ENCODE peak calls at places on chromosomes 3 and 15, in six cellular contexts. Z is psoas muscle; S is left ventricle myocardium inferior; R is cardiac muscle cell; Y is CD8-positive, alpha-beta memory T cell; V is Caco-2. P is an unnamed sample.

GRCh38 chr15:62770752-62771151 is 271.8 kb upstream of the TPM1 start:
- DNase-seq in Z (peak; percentile 65), S (no peak), R (peak; percentile 52), Y (no peak), V (no peak), P (peak; percentile 97)

GRCh38 chr3:180290300-180290699 is 253.6 kb upstream of the PEX5L start:
- DNase-seq in Z (no peak), S (no peak), R (no peak), Y (no peak), V (no peak), P (no peak)

GRCh38 chr15:99361541-99362185 is 110.4 kb downstream of the LRRC28 start:
- DNase-seq in Z (no peak), S (no peak), R (no peak), Y (no peak), V (no peak), P (peak; percentile 62)

GRCh38 chr3:188434594-188434993 is 280.6 kb downstream of the LPP start:
- DNase-seq in Z (no peak), S (no peak), R (no peak), Y (no peak), V (no peak), P (no peak)

GRCh38 chr3:89851974-89852621 is 744.7 kb downstream of the EPHA3 start:
- DNase-seq in Z (no peak), S (no peak), R (peak; percentile 74), Y (no peak), V (peak; percentile 69), P (peak; percentile 27)

GRCh38 chr3:131848111-131848510 is 186.7 kb downstream of the CPNE4 start:
- DNase-seq in Z (no peak), S (no peak), R (no peak), Y (no peak), V (no peak), P (no peak)

GRCh38 chr3:53671192-53672021 is 174.8 kb downstream of the CHDH start:
- DNase-seq in Z (no peak), S (no peak), R (no peak), Y (no peak), V (no peak), P (no peak)

GRCh38 chr3:119161240-119161639 is 12.2 kb upstream of the UPK1B start:
- DNase-seq in Z (no peak), S (no peak), R (no peak), Y (no peak), V (no peak), P (no peak)

GRCh38 chr15:34335176-34335575 is 2.4 kb downstream of the SLC12A6 start:
- DNase-seq in Z (no peak), S (no peak), R (peak; percentile 29), Y (no peak), V (no peak), P (peak; percentile 61)

GRCh38 chr3:167225821-167226220 is 154.3 kb downstream of the ZBBX start:
- DNase-seq in Z (no peak), S (no peak), R (no peak), Y (no peak), V (no peak), P (no peak)

GRCh38 chr15:72770673-72771328 is 12.8 kb downstream of the ADPGK start:
- DNase-seq in Z (no peak), S (no peak), R (no peak), Y (no peak), V (no peak), P (peak; percentile 16)

GRCh38 chr3:195094211-195094921 is 176.6 kb downstream of the XXYLT1 start:
- DNase-seq in Z (peak; percentile 8), S (peak; percentile 12), R (no peak), Y (no peak), V (no peak), P (no peak)

GRCh38 chr3:128036119-128036518 is 16.1 kb upstream of the SEC61A1 start:
- DNase-seq in Z (no peak), S (no peak), R (no peak), Y (no peak), V (peak; percentile 6), P (no peak)

GRCh38 chr3:128040660-128041059 is 11.6 kb upstream of the SEC61A1 start:
- DNase-seq in Z (no peak), S (no peak), R (no peak), Y (no peak), V (no peak), P (no peak)

GRCh38 chr3:128041378-128041777 is 10.9 kb upstream of the SEC61A1 start:
- DNase-seq in Z (no peak), S (no peak), R (no peak), Y (no peak), V (no peak), P (no peak)

DNA sequence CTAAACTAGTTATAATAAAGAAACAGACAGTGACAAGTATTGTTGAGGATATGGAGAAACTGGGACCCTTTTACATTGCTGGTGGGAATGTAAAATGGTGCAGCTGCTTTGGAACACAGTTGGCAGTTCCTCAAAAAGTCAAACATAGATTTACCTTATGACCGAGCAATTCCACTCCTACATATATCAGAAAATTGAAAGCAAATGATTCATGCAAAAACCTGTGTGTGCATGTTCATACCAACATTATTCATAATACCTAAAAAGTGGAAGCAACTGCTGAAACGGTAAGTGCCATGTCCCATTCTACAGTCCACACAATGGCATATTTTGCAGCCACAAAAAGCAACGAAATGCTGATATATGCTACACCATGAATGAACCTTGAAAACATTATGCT is 12.2 kb upstream of the SEC61A1 start:
- DNase-seq in Z (no peak), S (no peak), R (no peak), Y (no peak), V (no peak), P (no peak)
- H3K27me3 ChIP-seq in Z (no peaks in the 10 kb centered on the region), S (no peaks in the 10 kb centered on the region), R (peaks cover 59% of the 10 kb centered on the region), Y (no peaks in the 10 kb centered on the region), V (no peaks in the 10 kb centered on the region), P (no peaks in the 10 kb centered on the region)

GRCh38 chr3:169133178-169134161 is 530.0 kb downstream of the MECOM start:
- DNase-seq in Z (no peak), S (no peak), R (peak; percentile 58), Y (no peak), V (no peak), P (peak; percentile 58)

GRCh38 chr3:169137076-169137475 is 526.4 kb downstream of the MECOM start:
- DNase-seq in Z (no peak), S (no peak), R (no peak), Y (no peak), V (no peak), P (no peak)

GRCh38 chr3:169138849-169139416 is 524.6 kb downstream of the MECOM start:
- DNase-seq in Z (no peak), S (no peak), R (no peak), Y (no peak), V (no peak), P (no peak)

GRCh38 chr3:169134194-169134593 is 529.3 kb downstream of the MECOM start:
- DNase-seq in Z (no peak), S (no peak), R (no peak), Y (no peak), V (no peak), P (no peak)

DNA sequence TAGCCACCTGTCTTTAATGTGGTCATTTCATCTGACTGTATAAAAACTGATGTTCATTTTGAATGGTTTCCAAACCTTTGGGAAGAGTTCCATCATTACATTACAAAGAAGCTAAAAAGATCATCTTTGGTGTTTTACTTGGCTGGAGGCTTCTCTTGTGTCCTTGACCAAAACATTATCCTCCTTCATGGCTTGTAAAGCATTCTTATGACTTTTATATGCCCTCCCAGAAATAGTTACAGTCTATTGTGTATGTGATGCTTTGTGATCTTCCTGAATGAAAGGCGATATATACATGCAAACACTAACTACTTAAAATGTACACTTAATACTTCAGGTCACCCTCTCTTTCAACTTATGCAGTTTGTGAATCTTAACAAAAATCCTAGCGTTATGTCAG is 525.6 kb downstream of the MECOM start:
- DNase-seq in Z (no peak), S (no peak), R (no peak), Y (no peak), V (no peak), P (no peak)
- H3K27me3 ChIP-seq in Z (peaks cover 5% of the 10 kb centered on the region), S (peaks cover 42% of the 10 kb centered on the region), R (no peaks in the 10 kb centered on the region), Y (no peaks in the 10 kb centered on the region), V (no peaks in the 10 kb centered on the region), P (no peaks in the 10 kb centered on the region)

DNA sequence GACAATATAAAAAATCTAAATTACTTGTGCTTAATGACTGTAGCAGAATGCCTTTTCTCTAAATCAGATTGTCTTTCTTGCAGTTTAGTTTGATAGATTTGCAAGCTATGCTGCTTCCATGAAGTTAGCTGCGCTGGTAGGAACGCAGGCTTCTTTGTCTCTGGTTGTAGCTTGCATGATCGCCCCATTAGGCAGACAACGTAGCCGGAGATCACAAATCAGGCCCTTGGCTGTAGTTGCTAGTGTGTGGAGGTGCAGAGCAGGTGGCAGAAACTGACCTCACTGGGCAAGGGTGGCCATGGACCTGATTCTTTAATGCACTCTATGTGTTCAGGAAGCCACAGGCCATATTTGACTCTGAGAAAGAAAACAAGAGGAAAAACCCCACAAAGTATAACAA is 6.2 kb downstream of the ZIC1 start:
- DNase-seq in Z (no peak), S (no peak), R (no peak), Y (no peak), V (no peak), P (no peak)
- H3K27me3 ChIP-seq in Z (no peaks in the 10 kb centered on the region), S (peaks cover 100% of the 10 kb centered on the region), R (peaks cover 100% of the 10 kb centered on the region), Y (peaks cover 53% of the 10 kb centered on the region), V (no peaks in the 10 kb centered on the region), P (no peaks in the 10 kb centered on the region)

DNA sequence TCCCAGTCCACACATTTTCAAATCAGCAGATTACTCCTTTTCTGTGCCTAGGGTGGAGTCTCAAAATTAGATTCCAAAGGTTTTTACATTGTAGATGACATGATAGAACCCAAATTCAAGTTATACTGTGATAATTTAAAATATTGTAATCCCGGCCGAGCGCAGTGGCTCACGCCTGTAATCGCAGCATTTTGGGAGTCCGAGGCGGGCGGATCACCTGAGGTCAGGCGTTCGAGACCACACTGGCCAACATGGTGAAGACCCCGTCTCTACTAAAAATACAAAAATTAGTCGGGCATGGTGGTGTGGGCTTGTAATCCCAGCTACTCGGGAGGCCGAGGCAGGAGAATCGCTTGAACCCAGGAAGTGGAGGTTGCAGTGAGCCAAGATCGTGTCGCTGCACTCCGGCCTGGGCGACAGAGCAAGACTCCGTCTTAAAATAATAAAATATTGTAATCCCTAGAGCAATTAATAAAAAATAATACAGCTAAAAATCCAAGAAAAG is 1.2 kb upstream of the CYFIP1 start:
- DNase-seq in Z (no peak), S (no peak), R (no peak), Y (no peak), V (no peak), P (no peak)
- H3K27me3 ChIP-seq in Z (no peaks in the 10 kb centered on the region), S (no peaks in the 10 kb centered on the region), R (no peaks in the 10 kb centered on the region), Y (no peaks in the 10 kb centered on the region), V (no peaks in the 10 kb centered on the region), P (no peaks in the 10 kb centered on the region)

DNA sequence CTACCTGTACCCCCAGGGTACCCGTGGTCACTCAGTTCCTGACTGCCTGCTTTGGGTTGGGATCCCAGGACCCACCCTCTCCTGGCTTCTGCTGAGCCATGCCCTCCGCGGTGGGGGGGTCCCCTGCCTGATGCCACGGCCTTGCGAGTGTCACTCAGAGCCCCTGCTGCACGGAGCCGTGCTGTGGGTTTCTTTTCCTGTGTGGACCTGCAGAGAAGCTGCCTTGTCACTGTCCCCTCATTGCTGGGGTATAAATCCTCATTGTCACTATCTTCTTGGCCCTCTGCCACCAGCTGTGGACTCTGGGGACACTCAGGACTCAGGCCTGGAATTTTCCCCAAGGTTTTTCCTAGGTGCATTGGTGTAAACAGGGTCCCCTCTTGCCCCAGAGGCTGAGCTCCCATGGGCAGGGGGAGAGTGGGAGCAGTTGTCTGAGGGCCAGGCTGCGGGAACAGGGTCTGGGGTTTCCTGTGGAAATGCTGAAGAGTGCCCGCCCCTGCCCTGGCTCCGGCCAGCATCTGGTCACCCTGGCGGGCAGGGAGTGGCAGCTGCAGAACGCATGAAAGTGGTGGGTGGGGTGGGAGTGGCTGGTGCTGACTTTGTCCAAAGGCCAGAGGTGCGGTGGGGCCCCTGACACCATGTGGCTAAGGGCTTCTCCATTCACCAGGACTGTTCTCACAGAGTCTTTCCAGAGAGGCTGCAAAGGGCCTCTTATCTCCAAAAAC is 191.7 kb downstream of the GOLGA6L6 start:
- DNase-seq in Z (peak; percentile 22), S (no peak), R (no peak), Y (no peak), V (no peak), P (no peak)
- H3K27me3 ChIP-seq in Z (no peaks in the 10 kb centered on the region), S (peaks cover 79% of the 10 kb centered on the region), R (no peaks in the 10 kb centered on the region), Y (no peaks in the 10 kb centered on the region), V (no peaks in the 10 kb centered on the region), P (no peaks in the 10 kb centered on the region)

P was measured in GM23248.